ENCODE peak calls at places on chromosomes 12 and 14, in nine cellular contexts. X is HEK293T, Q is heart right ventricle, F is hippocampal formation, A is NCI-H1092, Y is HuH-7.5, I is SIG-M5, K is NCI-H146, B is amniotic stem cell. D is an unnamed sample.

GRCh38 chr12:57181561-57182155 is 34.2 kb upstream of the LRP1-AS start:
- DNase-seq in X (no peak), Q (no peak), F (no peak), A (no peak), Y (no peak), I (no peak), K (no peak), B (no peak), D (no peak)

GRCh38 chr12:104334581-104334980 is 31.0 kb downstream of the EID3 start:
- DNase-seq in X (no peak), Q (no peak), F (no peak), A (no peak), Y (no peak), I (no peak), K (no peak), B (no peak), D (no peak)

GRCh38 chr14:104217486-104218360 is 79.3 kb downstream of the KIF26A start:
- DNase-seq in X (no peak), Q (no peak), F (no peak), A (no peak), Y (no peak), I (no peak), K (no peak), B (no peak), D (no peak)

GRCh38 chr12:96399081-96399918 is 939 bp downstream of the CDK17 start:
- DNase-seq in X (peak), Q (peak), F (peak), A (peak), Y (peak), I (no peak), K (peak), B (peak), D (peak)

GRCh38 chr12:112538740-112539139 is 120.0 kb downstream of the PTPN11 start:
- DNase-seq in X (no peak), Q (no peak), F (no peak), A (no peak), Y (no peak), I (no peak), K (no peak), B (no peak), D (no peak)

GRCh38 chr12:99152337-99152736 is 495.2 kb upstream of the GARIN6 start:
- DNase-seq in X (no peak), Q (no peak), F (no peak), A (no peak), Y (no peak), I (no peak), K (no peak), B (no peak), D (no peak)

GRCh38 chr14:61321385-61322010 is at the start of gene PRKCH:
- DNase-seq in X (peak), Q (peak), F (no peak), A (peak), Y (peak), I (no peak), K (peak), B (no peak), D (peak)

GRCh38 chr12:21989819-21990412 is 48.7 kb upstream of the ABCC9 start:
- DNase-seq in X (no peak), Q (no peak), F (peak), A (no peak), Y (no peak), I (no peak), K (no peak), B (peak), D (peak)